ENCODE peak calls at places on chromosomes 11 and 22, in seven cellular contexts. O is suprapubic skin, K is transverse colon, Q is ovary, A is erythroblast, L is esophagus squamous epithelium, R is GM12891. W is an unnamed sample.

GRCh38 chr11:128349650-128350296 is 237.6 kb downstream of the ETS1 start:
- DNase-seq in Q (no peak), O (no peak), R (no peak), A (no peak), L (no peak), K (no peak), W (no peak)

GRCh38 chr22:46117206-46118199 is 32.8 kb upstream of the PPARA start:
- DNase-seq in R (no peak), A (no peak), K (no peak), L (no peak), Q (peak), O (no peak), W (no peak)

GRCh38 chr11:113675003-113675471 is 31.1 kb downstream of the TMPRSS5 start:
- DNase-seq in R (no peak), L (no peak), K (no peak), Q (no peak), O (no peak), A (no peak), W (no peak)

GRCh38 chr22:45221201-45221600 is 19.5 kb downstream of the KIAA0930 start:
- DNase-seq in Q (no peak), O (no peak), L (no peak), K (no peak), R (no peak), A (no peak), W (no peak)

GRCh38 chr22:29799217-29799680 is 32.1 kb downstream of the UQCR10 start:
- DNase-seq in O (peak), L (peak), A (peak), K (peak), Q (peak), R (no peak), W (peak)

GRCh38 chr11:69573751-69574382 is 67.1 kb upstream of the CCND1 start:
- DNase-seq in L (no peak), A (no peak), Q (no peak), O (peak), K (no peak), R (no peak), W (no peak)

GRCh38 chr22:41919357-41920224 is 4.7 kb upstream of the SHISA8 start:
- DNase-seq in K (peak), O (no peak), Q (peak), A (peak), L (no peak), R (peak), W (peak)

GRCh38 chr22:22113701-22114100 is 130.9 kb upstream of the VPREB1 start:
- DNase-seq in K (no peak), Q (no peak), A (no peak), R (no peak), O (no peak), L (no peak), W (no peak)

GRCh38 chr11:44979536-44980399 is 29.1 kb upstream of the TP53I11 start:
- DNase-seq in K (peak), Q (no peak), R (no peak), L (no peak), A (no peak), O (no peak), W (peak)

GRCh38 chr11:70523384-70524095 is 125.2 kb downstream of the CTTN start:
- DNase-seq in O (no peak), K (no peak), R (no peak), Q (no peak), L (no peak), A (no peak), W (no peak)

GRCh38 chr22:36913431-36914382 is at the start of gene CSF2RB:
- DNase-seq in K (peak), Q (no peak), O (no peak), R (no peak), L (no peak), A (peak), W (peak)

GRCh38 chr11:112795142-112795815 is 165.9 kb upstream of the NCAM1 start:
- DNase-seq in L (no peak), O (no peak), K (peak), A (peak), Q (no peak), R (no peak), W (peak)

GRCh38 chr11:71325418-71326327 is 73.3 kb upstream of the SHANK2 start:
- DNase-seq in K (no peak), R (no peak), L (no peak), Q (no peak), A (no peak), O (no peak), W (no peak)

GRCh38 chr11:30172872-30173271 is 57.9 kb upstream of the FSHB start:
- DNase-seq in Q (peak), A (no peak), R (no peak), O (no peak), L (no peak), K (no peak), W (peak)

GRCh38 chr11:6608726-6609501 is 3.1 kb downstream of the TAF10 start:
- DNase-seq in K (no peak), O (no peak), R (no peak), Q (no peak), A (no peak), L (no peak), W (no peak)

GRCh38 chr11:6611092-6612007 is 666 bp downstream of the TAF10 start:
- DNase-seq in O (peak), R (no peak), K (peak), Q (peak), A (peak), L (no peak), W (peak)

GRCh38 chr11:6610591-6610990 is 1.4 kb downstream of the TAF10 start:
- DNase-seq in L (no peak), Q (peak), K (no peak), R (no peak), O (no peak), A (no peak), W (no peak)

GRCh38 chr11:6608011-6608410 is 4.0 kb downstream of the TAF10 start:
- DNase-seq in A (no peak), L (no peak), R (no peak), Q (peak), O (no peak), K (no peak), W (no peak)

GRCh38 chr11:6609502-6610015 is 2.5 kb downstream of the TAF10 start:
- DNase-seq in K (no peak), Q (peak), O (no peak), A (no peak), L (no peak), R (no peak), W (no peak)
- TF ChIP-seq POLR2A in K (no peak), Q (no peak), O (no peak), A (peak), L (no peak), R (no peak), W (no peak)

GRCh38 chr22:19912236-19912999 is 29.2 kb upstream of the COMT start:
- DNase-seq in R (no peak), O (no peak), A (no peak), L (no peak), K (no peak), Q (no peak), W (no peak)

GRCh38 chr22:19911540-19912235 is 29.9 kb upstream of the COMT start:
- DNase-seq in A (no peak), R (no peak), O (no peak), K (no peak), L (no peak), Q (no peak), W (no peak)

GRCh38 chr22:19910180-19910744 is 31.3 kb upstream of the COMT start:
- DNase-seq in Q (no peak), O (no peak), R (no peak), K (no peak), L (no peak), A (no peak), W (no peak)

GRCh38 chr22:19905619-19906276 is 35.8 kb upstream of the COMT start:
- DNase-seq in K (no peak), Q (no peak), A (no peak), R (no peak), L (no peak), O (no peak), W (no peak)

GRCh38 chr22:19909350-19910179 is 32.0 kb upstream of the COMT start:
- DNase-seq in L (no peak), R (peak), Q (peak), A (peak), K (peak), O (peak), W (peak)
- TF ChIP-seq POLR2A in L (no peak), R (no peak), Q (no peak), A (no peak), K (no peak), O (no peak), W (no peak)

GRCh38 chr11:74070713-74071506 is 62.0 kb upstream of the UCP3 start:
- DNase-seq in R (no peak), O (no peak), A (peak), K (no peak), L (no peak), Q (no peak), W (no peak)
- TF ChIP-seq POLR2A in R (no peak), O (no peak), A (peak), K (no peak), L (no peak), Q (no peak), W (no peak)

GRCh38 chr11:64774144-64774543 is 4.2 kb downstream of the SF1 start:
- DNase-seq in R (no peak), L (no peak), Q (no peak), O (no peak), K (no peak), A (no peak), W (no peak)
- TF ChIP-seq POLR2A in R (no peak), L (no peak), Q (no peak), O (no peak), K (no peak), A (no peak), W (no peak)

DNA sequence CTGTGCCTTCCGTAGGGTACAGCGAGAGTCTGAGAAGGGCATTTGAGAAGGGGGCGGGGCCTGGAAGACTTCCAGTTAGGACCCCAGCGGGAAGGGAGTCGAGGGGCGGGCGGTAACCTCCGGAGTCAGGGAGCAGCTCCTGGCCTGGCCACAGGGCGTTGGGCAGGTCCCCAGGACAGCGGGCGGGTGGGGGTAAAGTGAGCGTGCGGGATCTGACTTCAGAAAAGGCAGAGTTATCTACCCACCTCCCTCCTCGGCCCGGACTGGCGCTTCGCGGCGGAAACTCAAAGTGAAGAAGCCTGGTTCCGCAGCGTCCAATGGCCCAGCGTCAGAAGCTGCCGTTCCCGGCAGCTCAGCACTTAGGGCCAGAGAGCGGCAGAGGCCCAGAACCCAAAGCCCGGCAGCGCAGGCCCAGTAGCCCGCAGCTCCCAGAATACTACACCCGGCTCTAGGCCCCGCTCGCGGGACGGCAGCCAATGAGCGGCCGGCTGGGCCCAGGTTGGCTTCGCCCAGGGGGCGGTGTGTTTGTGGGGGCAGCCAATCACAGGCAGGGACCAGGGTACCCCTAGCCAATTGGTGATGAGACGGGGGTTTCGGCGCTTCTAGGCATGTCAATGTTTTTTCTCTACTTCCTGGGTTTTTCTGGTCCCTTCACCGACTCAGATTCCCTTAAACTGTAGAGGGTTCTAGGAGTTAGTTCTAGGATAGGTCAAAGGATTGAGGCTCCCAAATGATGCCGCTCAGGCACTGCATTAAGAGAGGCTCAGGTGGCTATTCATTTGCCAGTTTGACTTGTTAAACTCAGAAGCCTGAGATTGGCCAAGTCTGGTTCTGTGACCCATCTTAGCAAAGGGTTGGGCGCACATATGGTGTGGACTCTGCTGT is at the start of gene TRIM68:
- DNase-seq in K (peak), L (peak), A (peak), Q (peak), O (peak), R (peak), W (peak)
- TF ChIP-seq POLR2A in K (peak), L (no peak), A (peak), Q (peak), O (no peak), R (peak), W (peak)

DNA sequence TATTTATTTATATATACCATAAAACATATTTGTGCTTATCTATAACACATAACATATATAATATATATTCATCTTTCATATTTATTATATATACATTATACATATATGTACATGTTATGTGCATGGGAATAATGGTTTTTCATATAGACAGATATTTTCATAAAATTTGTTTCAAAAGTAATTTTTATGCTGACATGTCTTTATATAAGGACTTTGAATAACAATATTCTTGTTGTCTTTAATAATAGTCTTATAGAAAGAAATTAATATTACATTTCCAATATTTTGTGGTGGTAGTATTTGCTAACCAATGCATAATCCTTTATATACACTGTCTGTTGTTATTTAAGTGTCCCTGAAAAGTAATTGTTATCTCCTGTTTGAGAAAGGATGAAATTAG is 49.6 kb downstream of the GRM5 start:
- DNase-seq in K (no peak), A (no peak), O (no peak), L (no peak), Q (no peak), R (no peak), W (no peak)
- TF ChIP-seq POLR2A in K (no peak), A (no peak), O (no peak), L (no peak), Q (no peak), R (no peak), W (no peak)